ENCODE peak calls at places on chromosome 5, in five cellular contexts. G is midbrain, J is AG09309, K is neural crest cell, N is GM10248. L is an unnamed sample.

GRCh38 chr5:73985145-73985544 is 359.1 kb downstream of the ARHGEF28 start:
- DNase-seq in G (no peak), J (no peak), K (no peak), N (no peak), L (no peak)

GRCh38 chr5:140565780-140566095 is 1.1 kb downstream of the SLC35A4 start:
- DNase-seq in G (no peak), J (no peak), K (no peak), N (no peak), L (no peak)

GRCh38 chr5:7857918-7858632 is 7.1 kb upstream of the CFAP90 start:
- DNase-seq in G (no peak), J (no peak), K (no peak), N (no peak), L (no peak)

GRCh38 chr5:61535828-61536227 is 203.8 kb downstream of the ZSWIM6 start:
- DNase-seq in G (no peak), J (no peak), K (no peak), N (no peak), L (no peak)

GRCh38 chr5:158639876-158640570 is 459.7 kb downstream of the EBF1 start:
- DNase-seq in G (no peak), J (no peak), K (no peak), N (no peak), L (no peak)

GRCh38 chr5:89556215-89557009 is 673.4 kb upstream of the MEF2C start:
- DNase-seq in G (no peak), J (peak), K (no peak), N (no peak), L (no peak)

GRCh38 chr5:22631683-22632082 is 221.5 kb downstream of the CDH12 start:
- DNase-seq in G (no peak), J (no peak), K (no peak), N (no peak), L (no peak)

GRCh38 chr5:81251922-81252321 is 18.8 kb downstream of the CKMT2 start:
- DNase-seq in G (no peak), J (no peak), K (no peak), N (no peak), L (no peak)

GRCh38 chr5:23507278-23507685 is at the start of gene PRDM9:
- DNase-seq in G (peak), J (no peak), K (no peak), N (no peak), L (no peak)